ENCODE peak calls at places on chromosomes 2 and 18, in four cellular contexts. C is T-helper 2 cell; J is ovary; T is activated CD8-positive, alpha-beta memory T cell treated with anti-CD3 and anti-CD28 coated beads for 48 hours. V is an unnamed sample.

GRCh38 chr2:13230221-13230620 is 513.5 kb downstream of the TRIB2 start:
- DNase-seq in T (no peak), J (no peak), C (no peak), V (no peak)

GRCh38 chr2:151020411-151020810 is 241.3 kb downstream of the RBM43 start:
- DNase-seq in T (no peak), C (no peak), J (no peak), V (no peak)

GRCh38 chr2:70557171-70557838 is 3.7 kb upstream of the TGFA start:
- DNase-seq in J (no peak), T (no peak), C (no peak), V (no peak)

GRCh38 chr18:56267334-56267733 is 371.1 kb downstream of the TXNL1 start:
- DNase-seq in J (no peak), T (no peak), C (no peak), V (no peak)

GRCh38 chr2:238238766-238239551 is 879 bp downstream of the HES6 start:
- DNase-seq in C (no peak), T (no peak), J (no peak), V (no peak)

GRCh38 chr2:148813603-148814065 is 61.4 kb upstream of the KIF5C start:
- DNase-seq in J (no peak), C (no peak), T (peak), V (no peak)

GRCh38 chr18:23131693-23132319 is 3.5 kb upstream of the CABLES1 start:
- DNase-seq in J (peak), C (no peak), T (peak), V (peak)

GRCh38 chr2:54332386-54332785 is 76.4 kb upstream of the TSPYL6 start:
- DNase-seq in J (no peak), C (no peak), T (no peak), V (no peak)

GRCh38 chr2:200850512-200851256 is 13.8 kb downstream of the CLK1 start:
- DNase-seq in C (no peak), J (no peak), T (no peak), V (no peak)

GRCh38 chr2:157420771-157421323 is 23.0 kb downstream of the CYTIP start:
- DNase-seq in J (no peak), T (no peak), C (no peak), V (peak)

GRCh38 chr2:239386001-239386670 is 14.7 kb downstream of the HDAC4 start:
- DNase-seq in J (no peak), C (no peak), T (no peak), V (no peak)

GRCh38 chr18:48777737-48778111 is 173.0 kb downstream of the SMAD7 start:
- DNase-seq in J (no peak), C (no peak), T (no peak), V (no peak)

GRCh38 chr18:24342347-24342746 is 55.3 kb downstream of the OSBPL1A start:
- DNase-seq in J (no peak), T (no peak), C (no peak), V (no peak)

GRCh38 chr2:60553496-60553991 is at the start of gene BCL11A:
- DNase-seq in T (no peak), J (peak), C (no peak), V (peak)

GRCh38 chr2:127199223-127199622 is 20.9 kb downstream of the CYP27C1 start:
- DNase-seq in T (no peak), C (no peak), J (no peak), V (no peak)

GRCh38 chr2:115083216-115083615 is 640.8 kb downstream of the DPP10 start:
- DNase-seq in C (no peak), T (no peak), J (no peak), V (peak)

GRCh38 chr2:30989746-30990145 is 148.5 kb downstream of the GALNT14 start:
- DNase-seq in T (no peak), J (no peak), C (no peak), V (no peak)

GRCh38 chr2:43158259-43158880 is 68.0 kb downstream of the ZFP36L2 start:
- DNase-seq in T (no peak), J (peak), C (no peak), V (peak)

GRCh38 chr18:40365526-40365925 is 1589.5 kb upstream of the PIK3C3 start:
- DNase-seq in J (no peak), T (no peak), C (no peak), V (no peak)

V was measured in NCI-H460.